ENCODE peak calls at places on chromosomes 13 and 19, in five cellular contexts. G, M, T, B and K are unnamed samples. For H3K27me3, the result is how much of the 10 kb centered on the place peaks cover.

GRCh38 chr19:24051516-24051915 is 35.5 kb upstream of the ZNF254 start:
- DNase-seq in T (no peak), B (no peak), M (no peak), G (no peak), K (no peak)

GRCh38 chr13:27583645-27584044 is 36.7 kb downstream of the LNX2 start:
- DNase-seq in M (peak), B (no peak), G (no peak), T (no peak), K (no peak)

GRCh38 chr13:76213423-76213904 is 577.3 kb downstream of the LMO7 start:
- DNase-seq in B (no peak), M (no peak), T (no peak), G (no peak), K (no peak)

GRCh38 chr13:49419292-49419691 is 24.6 kb downstream of the CAB39L start:
- DNase-seq in B (no peak), G (no peak), T (no peak), M (peak), K (no peak)

GRCh38 chr19:48501446-48501960 is 10.1 kb downstream of the LMTK3 start:
- DNase-seq in T (no peak), B (no peak), M (no peak), G (peak), K (no peak)

GRCh38 chr19:50750010-50750409 is 20.3 kb upstream of the GPR32 start:
- DNase-seq in T (no peak), G (no peak), M (no peak), B (no peak), K (no peak)

GRCh38 chr19:3506384-3507340 is 551 bp downstream of the FZR1 start:
- DNase-seq in T (peak), M (no peak), G (peak), B (no peak), K (no peak)

GRCh38 chr19:1486720-1487575 is 3.2 kb downstream of the PCSK4 start:
- DNase-seq in M (no peak), T (no peak), B (no peak), G (no peak), K (no peak)

GRCh38 chr13:109500146-109500773 is 286.1 kb downstream of the IRS2 start:
- DNase-seq in B (no peak), G (no peak), M (peak), T (no peak), K (no peak)

GRCh38 chr13:27919299-27919933 is 384 bp upstream of the PDX1 start:
- DNase-seq in M (no peak), T (no peak), B (no peak), G (no peak), K (no peak)

GRCh38 chr19:7869910-7870511 is 4.2 kb downstream of the PRR36 start:
- DNase-seq in B (no peak), T (no peak), G (peak), M (no peak), K (no peak)

GRCh38 chr13:68076046-68076445 is 845.9 kb upstream of the PCDH9 start:
- DNase-seq in M (no peak), B (no peak), G (no peak), T (no peak), K (no peak)

GRCh38 chr13:99542788-99543406 is 41.6 kb downstream of the TM9SF2 start:
- DNase-seq in T (peak), B (no peak), M (no peak), G (no peak), K (no peak)

GRCh38 chr13:90792335-90792734 is 555.2 kb upstream of the MIR17HG start:
- DNase-seq in M (peak), T (no peak), G (peak), B (no peak), K (no peak)

GRCh38 chr13:95035311-95036109 is 265.7 kb downstream of the ABCC4 start:
- DNase-seq in T (no peak), B (no peak), G (no peak), M (no peak), K (no peak)

GRCh38 chr19:33302175-33302973 is at the start of gene CEBPA:
- DNase-seq in B (peak), M (peak), T (no peak), G (peak), K (peak)

GRCh38 chr13:44333950-44334675 is 39.5 kb upstream of the SERP2 start:
- DNase-seq in B (no peak), M (no peak), T (no peak), G (no peak), K (no peak)

GRCh38 chr19:49570138-49570856 is 10.1 kb downstream of the NOSIP start:
- DNase-seq in M (peak), B (no peak), T (no peak), G (peak), K (peak)

GRCh38 chr13:30339721-30340366 is 32.5 kb upstream of the KATNAL1 start:
- DNase-seq in M (peak), T (no peak), B (no peak), G (no peak), K (no peak)

GRCh38 chr13:28541966-28542365 is 47.0 kb upstream of the FLT1 start:
- DNase-seq in G (no peak), T (no peak), M (no peak), B (no peak), K (no peak)

GRCh38 chr13:105485061-105485460 is 1050.4 kb downstream of the EFNB2 start:
- DNase-seq in G (no peak), M (peak), B (no peak), T (no peak), K (no peak)

GRCh38 chr13:23987331-23987730 is 90.0 kb upstream of the C1QTNF9B start:
- DNase-seq in M (peak), G (no peak), T (no peak), B (no peak), K (peak)

GRCh38 chr13:30409911-30410704 is 12.2 kb upstream of the UBE2L5 start:
- DNase-seq in T (no peak), B (no peak), M (peak), G (peak), K (no peak)

DNA sequence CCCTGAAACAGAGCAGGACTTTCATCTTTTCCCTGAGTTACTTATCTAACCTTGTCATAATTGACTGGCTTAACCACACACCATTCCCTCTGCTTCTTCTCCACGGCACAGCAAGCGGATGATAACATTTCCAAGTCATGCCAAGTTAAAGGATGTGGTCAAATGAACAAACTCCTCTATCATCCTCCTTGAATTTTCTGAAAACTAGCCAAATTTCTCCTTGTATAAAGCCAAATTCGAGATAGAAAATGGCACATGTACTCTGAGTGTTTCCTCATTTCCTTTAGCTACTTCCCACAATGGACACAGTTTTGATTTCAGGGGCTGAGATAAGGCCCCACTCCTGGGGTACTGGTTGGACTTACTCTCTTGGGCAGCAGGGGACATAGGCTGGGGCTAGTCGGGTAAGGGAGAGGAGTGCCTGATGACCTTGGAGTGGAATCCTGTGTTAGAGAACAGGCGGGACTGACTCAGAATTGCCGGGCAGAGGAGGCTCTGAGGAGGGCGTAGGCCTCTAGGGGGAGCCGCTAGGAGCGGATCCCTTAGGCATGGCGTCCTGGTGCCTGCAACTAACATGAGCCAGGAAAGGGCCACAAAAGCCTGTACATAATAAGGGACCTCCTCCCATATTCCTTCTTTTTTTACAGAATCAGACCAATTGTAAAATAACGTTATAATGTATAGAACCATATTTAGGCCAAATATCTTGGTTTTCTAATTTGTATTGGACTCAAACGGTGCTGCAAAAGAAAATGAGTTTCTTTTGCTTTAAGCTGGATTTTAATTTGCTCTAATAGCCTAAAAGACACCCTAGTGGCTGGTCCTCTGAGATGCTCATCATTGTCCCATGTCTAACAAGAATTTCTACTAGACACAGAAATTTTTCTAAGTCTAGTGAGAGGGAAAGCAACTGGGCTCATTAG is 20.4 kb upstream of the TMTC4 start:
- DNase-seq in T (no peak), G (peak), M (peak), B (no peak), K (no peak)
- TF ChIP-seq CTCF in T (peak), G (peak), M (peak), B (peak), K (peak)

GRCh38 chr13:32947886-32948285 is 68.3 kb upstream of the KL start:
- DNase-seq in T (no peak), M (no peak), B (no peak), G (no peak), K (no peak)
- H3K27me3 ChIP-seq in T (under half), M (under half), B (under half), G (under half), K (under half)

GRCh38 chr13:102555914-102556553 is 40.8 kb upstream of the TPP2 start:
- DNase-seq in B (no peak), G (peak), T (no peak), M (peak), K (no peak)
- TF ChIP-seq CTCF in B (peak), G (peak), T (no peak), M (peak), K (peak)

DNA sequence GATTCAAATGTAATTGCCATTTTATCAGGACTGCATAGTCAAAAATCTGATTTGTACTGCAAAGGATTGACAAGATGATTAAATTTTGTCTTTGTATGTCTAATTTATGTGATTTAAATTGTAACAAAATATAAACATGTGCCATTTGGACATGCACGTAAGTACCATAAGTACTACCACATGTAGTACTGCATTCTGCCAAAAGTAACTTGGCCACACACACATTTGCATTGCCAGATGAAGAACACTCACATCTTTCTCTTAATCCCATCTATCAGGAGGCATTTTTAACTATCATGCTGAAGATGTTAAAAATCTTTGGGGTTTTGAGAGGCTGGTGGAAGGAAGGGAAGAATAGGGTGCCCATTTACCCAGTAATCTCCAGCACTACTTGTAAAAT is 133.3 kb downstream of the KLF12 start:
- DNase-seq in T (no peak), G (no peak), B (no peak), M (no peak), K (no peak)
- H3K27me3 ChIP-seq in T (under half), G (under half), B (under half), M (under half), K (under half)

GRCh38 chr19:45456500-45456815 is 11.3 kb upstream of the FOSB start:
- DNase-seq in M (no peak), G (no peak), T (no peak), B (no peak), K (no peak)

GRCh38 chr19:45451181-45451849 is 16.5 kb upstream of the FOSB start:
- DNase-seq in M (peak), B (no peak), G (peak), T (no peak), K (no peak)

GRCh38 chr19:45457776-45458175 is 10.0 kb upstream of the FOSB start:
- DNase-seq in M (no peak), G (no peak), T (no peak), B (no peak), K (no peak)

GRCh38 chr19:45451850-45452387 is 15.9 kb upstream of the FOSB start:
- DNase-seq in G (no peak), M (no peak), T (no peak), B (no peak), K (no peak)

GRCh38 chr19:45455707-45456499 is 11.9 kb upstream of the FOSB start:
- DNase-seq in B (peak), G (peak), M (peak), T (no peak), K (peak)
- TF ChIP-seq CTCF in B (no peak), G (no peak), M (no peak), T (no peak), K (no peak)

GRCh38 chr19:43799502-43800142 is 2.6 kb downstream of the LYPD5 start:
- DNase-seq in T (no peak), M (no peak), G (peak), B (no peak), K (no peak)
- H3K27me3 ChIP-seq in T (under half), M (under half), G (under half), B (under half), K (under half)